ENCODE peak calls at places on chromosomes 5 and 9, in seven cellular contexts. N, K, L, G, R, Q and P are unnamed samples.

GRCh38 chr5:57338068-57338848 is 144.4 kb downstream of the ACTBL2 start:
- DNase-seq in N (no peak), K (no peak), L (no peak), G (peak), R (peak), Q (no peak), P (peak)

GRCh38 chr9:26870292-26870691 is 22.3 kb downstream of the CAAP1 start:
- DNase-seq in N (no peak), K (no peak), L (no peak), G (no peak), R (no peak), Q (no peak), P (no peak)

GRCh38 chr9:118276784-118277183 is 572.6 kb downstream of the TLR4 start:
- DNase-seq in N (no peak), K (no peak), L (no peak), G (no peak), R (no peak), Q (no peak), P (no peak)

GRCh38 chr5:174307031-174307408 is 261.5 kb downstream of the NSG2 start:
- DNase-seq in N (no peak), K (no peak), L (no peak), G (no peak), R (no peak), Q (no peak), P (peak)

GRCh38 chr9:85258823-85259370 is 482.9 kb downstream of the AGTPBP1 start:
- DNase-seq in N (peak), K (no peak), L (peak), G (no peak), R (peak), Q (no peak), P (peak)

GRCh38 chr9:109652112-109652511 is 127.9 kb upstream of the PALM2AKAP2 start:
- DNase-seq in N (no peak), K (no peak), L (no peak), G (no peak), R (no peak), Q (no peak), P (no peak)

GRCh38 chr9:124741149-124741548 is 30.0 kb downstream of the NR6A1 start:
- DNase-seq in N (no peak), K (no peak), L (no peak), G (no peak), R (no peak), Q (no peak), P (no peak)

GRCh38 chr5:113574417-113574816 is 60.9 kb downstream of the YTHDC2 start:
- DNase-seq in N (no peak), K (no peak), L (no peak), G (peak), R (no peak), Q (no peak), P (no peak)

GRCh38 chr5:140794594-140795258 is at the start of gene PCDHA2:
- DNase-seq in N (no peak), K (no peak), L (no peak), G (no peak), R (peak), Q (no peak), P (peak)

GRCh38 chr5:176609724-176610429 is at the start of gene GPRIN1:
- DNase-seq in N (no peak), K (peak), L (no peak), G (no peak), R (peak), Q (no peak), P (peak)

GRCh38 chr9:16214677-16215076 is 655.8 kb downstream of the BNC2 start:
- DNase-seq in N (no peak), K (no peak), L (no peak), G (no peak), R (no peak), Q (no peak), P (no peak)

GRCh38 chr5:178234121-178234752 is 1.6 kb upstream of the PHYKPL start:
- DNase-seq in N (no peak), K (no peak), L (no peak), G (no peak), R (no peak), Q (peak), P (no peak)

GRCh38 chr9:91646702-91647101 is 223.1 kb upstream of the NFIL3 start:
- DNase-seq in N (no peak), K (no peak), L (no peak), G (no peak), R (no peak), Q (no peak), P (no peak)

GRCh38 chr5:1523793-1524480 is at the start of gene LPCAT1:
- DNase-seq in N (peak), K (peak), L (peak), G (peak), R (peak), Q (peak), P (peak)

GRCh38 chr9:120944434-120945125 is 18.0 kb upstream of the TRAF1 start:
- DNase-seq in N (no peak), K (peak), L (no peak), G (no peak), R (no peak), Q (no peak), P (no peak)

GRCh38 chr5:75734913-75735789 is 17.9 kb upstream of the POC5 start:
- DNase-seq in N (no peak), K (no peak), L (no peak), G (no peak), R (peak), Q (no peak), P (peak)

GRCh38 chr9:123401879-123402513 is 46.0 kb downstream of the CRB2 start:
- DNase-seq in N (no peak), K (no peak), L (no peak), G (no peak), R (peak), Q (no peak), P (peak)

GRCh38 chr9:102862478-102862877 is 132.7 kb upstream of the CYLC2 start:
- DNase-seq in N (no peak), K (no peak), L (no peak), G (no peak), R (no peak), Q (no peak), P (no peak)